ENCODE peak calls at places on chromosomes 12 and 14, in eight cellular contexts. One of them, this sample, is unnamed.

GRCh38 chr14:102830474-102831045 is 53.3 kb downstream of the TRAF3 start:
- DNase-seq in Calu3: no peak
- DNase-seq in tibial artery: no peak
- DNase-seq in dorsolateral prefrontal cortex: no peak
- DNase-seq in AG10803: no peak
- DNase-seq in T-helper 1 cell: no peak
- DNase-seq in NCI-H1105: no peak
- DNase-seq in NCI-H2107: no peak
- DNase-seq in this sample: no peak

GRCh38 chr12:88185988-88186387 is 43.9 kb downstream of the TMTC3 start:
- DNase-seq in Calu3: peak; percentile 21
- DNase-seq in tibial artery: no peak
- DNase-seq in dorsolateral prefrontal cortex: no peak
- DNase-seq in AG10803: peak; percentile 70
- DNase-seq in T-helper 1 cell: no peak
- DNase-seq in NCI-H1105: no peak
- DNase-seq in NCI-H2107: no peak
- DNase-seq in this sample: no peak

GRCh38 chr12:98885778-98886177 is 240.7 kb downstream of the APAF1 start:
- DNase-seq in Calu3: no peak
- DNase-seq in tibial artery: no peak
- DNase-seq in dorsolateral prefrontal cortex: no peak
- DNase-seq in AG10803: no peak
- DNase-seq in T-helper 1 cell: no peak
- DNase-seq in NCI-H1105: no peak
- DNase-seq in NCI-H2107: no peak
- DNase-seq in this sample: no peak

GRCh38 chr14:50039734-50040400 is 76.5 kb downstream of the VCPKMT start:
- DNase-seq in Calu3: peak; percentile 31
- DNase-seq in tibial artery: peak; percentile 53
- DNase-seq in dorsolateral prefrontal cortex: no peak
- DNase-seq in AG10803: peak; percentile 76
- DNase-seq in T-helper 1 cell: no peak
- DNase-seq in NCI-H1105: no peak
- DNase-seq in NCI-H2107: no peak
- DNase-seq in this sample: no peak

GRCh38 chr12:127729381-127729780 is 537.6 kb upstream of the TMEM132C start:
- DNase-seq in Calu3: no peak
- DNase-seq in tibial artery: no peak
- DNase-seq in dorsolateral prefrontal cortex: no peak
- DNase-seq in AG10803: peak; percentile 37
- DNase-seq in T-helper 1 cell: no peak
- DNase-seq in NCI-H1105: no peak
- DNase-seq in NCI-H2107: no peak
- DNase-seq in this sample: no peak

GRCh38 chr12:79552186-79552585 is 138.6 kb downstream of the PAWR start:
- DNase-seq in Calu3: no peak
- DNase-seq in tibial artery: no peak
- DNase-seq in dorsolateral prefrontal cortex: no peak
- DNase-seq in AG10803: peak; percentile 15
- DNase-seq in T-helper 1 cell: no peak
- DNase-seq in NCI-H1105: no peak
- DNase-seq in NCI-H2107: no peak
- DNase-seq in this sample: no peak

GRCh38 chr14:64745511-64746041 is 41.4 kb downstream of the PLEKHG3 start:
- DNase-seq in Calu3: no peak
- DNase-seq in tibial artery: peak; percentile 49
- DNase-seq in dorsolateral prefrontal cortex: no peak
- DNase-seq in AG10803: peak; percentile 37
- DNase-seq in T-helper 1 cell: no peak
- DNase-seq in NCI-H1105: no peak
- DNase-seq in NCI-H2107: no peak
- DNase-seq in this sample: no peak

GRCh38 chr12:79223761-79224160 is 359.2 kb downstream of the SYT1 start:
- DNase-seq in Calu3: no peak
- DNase-seq in tibial artery: no peak
- DNase-seq in dorsolateral prefrontal cortex: no peak
- DNase-seq in AG10803: no peak
- DNase-seq in T-helper 1 cell: no peak
- DNase-seq in NCI-H1105: no peak
- DNase-seq in NCI-H2107: no peak
- DNase-seq in this sample: no peak

GRCh38 chr14:92638904-92639303 is 109.5 kb downstream of the LGMN start:
- DNase-seq in Calu3: no peak
- DNase-seq in tibial artery: no peak
- DNase-seq in dorsolateral prefrontal cortex: no peak
- DNase-seq in AG10803: no peak
- DNase-seq in T-helper 1 cell: no peak
- DNase-seq in NCI-H1105: no peak
- DNase-seq in NCI-H2107: no peak
- DNase-seq in this sample: no peak

GRCh38 chr12:92908108-92908507 is 21.0 kb downstream of the EEA1 start:
- DNase-seq in Calu3: no peak
- DNase-seq in tibial artery: no peak
- DNase-seq in dorsolateral prefrontal cortex: no peak
- DNase-seq in AG10803: no peak
- DNase-seq in T-helper 1 cell: peak; percentile 53
- DNase-seq in NCI-H1105: no peak
- DNase-seq in NCI-H2107: no peak
- DNase-seq in this sample: no peak

GRCh38 chr14:104882325-104882973 is 17.4 kb downstream of the CEP170B start:
- DNase-seq in Calu3: peak; percentile 82
- DNase-seq in tibial artery: no peak
- DNase-seq in dorsolateral prefrontal cortex: no peak
- DNase-seq in AG10803: no peak
- DNase-seq in T-helper 1 cell: no peak
- DNase-seq in NCI-H1105: no peak
- DNase-seq in NCI-H2107: no peak
- DNase-seq in this sample: no peak

GRCh38 chr12:120669055-120669828 is 17.7 kb upstream of the MLEC start:
- DNase-seq in Calu3: peak; percentile 40
- DNase-seq in tibial artery: peak; percentile 32
- DNase-seq in dorsolateral prefrontal cortex: peak; percentile 38
- DNase-seq in AG10803: peak; percentile 16
- DNase-seq in T-helper 1 cell: no peak
- DNase-seq in NCI-H1105: no peak
- DNase-seq in NCI-H2107: no peak
- DNase-seq in this sample: no peak

GRCh38 chr12:14473707-14474287 is 93.9 kb downstream of the PLBD1 start:
- DNase-seq in Calu3: no peak
- DNase-seq in tibial artery: no peak
- DNase-seq in dorsolateral prefrontal cortex: no peak
- DNase-seq in AG10803: peak; percentile 20
- DNase-seq in T-helper 1 cell: no peak
- DNase-seq in NCI-H1105: peak; percentile 5
- DNase-seq in NCI-H2107: no peak
- DNase-seq in this sample: no peak

GRCh38 chr12:108722992-108723766 is 8.1 kb downstream of the CORO1C start:
- DNase-seq in Calu3: no peak
- DNase-seq in tibial artery: peak; percentile 66
- DNase-seq in dorsolateral prefrontal cortex: no peak
- DNase-seq in AG10803: peak; percentile 98
- DNase-seq in T-helper 1 cell: no peak
- DNase-seq in NCI-H1105: no peak
- DNase-seq in NCI-H2107: no peak
- DNase-seq in this sample: no peak

GRCh38 chr12:60231976-60232907 is 636.4 kb downstream of the SLC16A7 start:
- DNase-seq in Calu3: no peak
- DNase-seq in tibial artery: no peak
- DNase-seq in dorsolateral prefrontal cortex: no peak
- DNase-seq in AG10803: no peak
- DNase-seq in T-helper 1 cell: no peak
- DNase-seq in NCI-H1105: no peak
- DNase-seq in NCI-H2107: no peak
- DNase-seq in this sample: no peak

GRCh38 chr14:66369157-66369706 is 116.9 kb upstream of the CCDC196 start:
- DNase-seq in Calu3: no peak
- DNase-seq in tibial artery: no peak
- DNase-seq in dorsolateral prefrontal cortex: no peak
- DNase-seq in AG10803: no peak
- DNase-seq in T-helper 1 cell: no peak
- DNase-seq in NCI-H1105: no peak
- DNase-seq in NCI-H2107: no peak
- DNase-seq in this sample: no peak

GRCh38 chr12:69332815-69333358 is 15.3 kb upstream of the LYZ start:
- DNase-seq in Calu3: peak; percentile 44
- DNase-seq in tibial artery: no peak
- DNase-seq in dorsolateral prefrontal cortex: no peak
- DNase-seq in AG10803: no peak
- DNase-seq in T-helper 1 cell: no peak
- DNase-seq in NCI-H1105: no peak
- DNase-seq in NCI-H2107: no peak
- DNase-seq in this sample: no peak

GRCh38 chr12:78797201-78797931 is 67.2 kb upstream of the SYT1 start:
- DNase-seq in Calu3: no peak
- DNase-seq in tibial artery: no peak
- DNase-seq in dorsolateral prefrontal cortex: no peak
- DNase-seq in AG10803: peak; percentile 37
- DNase-seq in T-helper 1 cell: no peak
- DNase-seq in NCI-H1105: no peak
- DNase-seq in NCI-H2107: no peak
- DNase-seq in this sample: no peak

GRCh38 chr12:42422785-42423184 is 96.8 kb downstream of the PPHLN1 start:
- DNase-seq in Calu3: no peak
- DNase-seq in tibial artery: no peak
- DNase-seq in dorsolateral prefrontal cortex: no peak
- DNase-seq in AG10803: no peak
- DNase-seq in T-helper 1 cell: no peak
- DNase-seq in NCI-H1105: no peak
- DNase-seq in NCI-H2107: no peak
- DNase-seq in this sample: no peak

GRCh38 chr14:73935666-73936065 is 14.2 kb downstream of the FAM161B start:
- DNase-seq in Calu3: no peak
- DNase-seq in tibial artery: no peak
- DNase-seq in dorsolateral prefrontal cortex: no peak
- DNase-seq in AG10803: no peak
- DNase-seq in T-helper 1 cell: no peak
- DNase-seq in NCI-H1105: no peak
- DNase-seq in NCI-H2107: no peak
- DNase-seq in this sample: no peak

GRCh38 chr12:116955382-116956021 is 44.8 kb downstream of the FBXW8 start:
- DNase-seq in Calu3: peak; percentile 72
- DNase-seq in tibial artery: no peak
- DNase-seq in dorsolateral prefrontal cortex: no peak
- DNase-seq in AG10803: no peak
- DNase-seq in T-helper 1 cell: peak; percentile 28
- DNase-seq in NCI-H1105: no peak
- DNase-seq in NCI-H2107: no peak
- DNase-seq in this sample: no peak

GRCh38 chr12:66118240-66118891 is 12.2 kb downstream of the LLPH start:
- DNase-seq in Calu3: no peak
- DNase-seq in tibial artery: no peak
- DNase-seq in dorsolateral prefrontal cortex: no peak
- DNase-seq in AG10803: no peak
- DNase-seq in T-helper 1 cell: no peak
- DNase-seq in NCI-H1105: no peak
- DNase-seq in NCI-H2107: no peak
- DNase-seq in this sample: no peak

GRCh38 chr12:59834659-59835474 is 239.0 kb downstream of the SLC16A7 start:
- DNase-seq in Calu3: peak; percentile 18
- DNase-seq in tibial artery: no peak
- DNase-seq in dorsolateral prefrontal cortex: no peak
- DNase-seq in AG10803: peak; percentile 37
- DNase-seq in T-helper 1 cell: peak; percentile 1
- DNase-seq in NCI-H1105: no peak
- DNase-seq in NCI-H2107: no peak
- DNase-seq in this sample: no peak